ENCODE peak calls at places on chromosomes 13 and 19, in six cellular contexts. D, A, P, X, J and V are unnamed samples. For H3K4me1, the result is how much of the 10 kb centered on the place peaks cover.

GRCh38 chr19:24073807-24074206 is 13.2 kb upstream of the ZNF254 start:
- DNase-seq in D (no peak), A (no peak), P (no peak), X (no peak), J (no peak), V (no peak)

GRCh38 chr13:68176486-68176885 is 946.4 kb upstream of the PCDH9 start:
- DNase-seq in D (no peak), A (no peak), P (peak), X (no peak), J (no peak), V (no peak)

GRCh38 chr19:48329167-48329891 is 4.0 kb downstream of the EMP3 start:
- DNase-seq in D (no peak), A (no peak), P (peak), X (no peak), J (no peak), V (no peak)

GRCh38 chr13:26996965-26997752 is 174.5 kb downstream of the USP12 start:
- DNase-seq in D (no peak), A (no peak), P (no peak), X (no peak), J (no peak), V (no peak)

GRCh38 chr19:9848060-9848459 is 12.9 kb downstream of the PIN1 start:
- DNase-seq in D (no peak), A (no peak), P (no peak), X (no peak), J (no peak), V (no peak)

GRCh38 chr13:58318495-58319167 is 687.1 kb downstream of the PCDH17 start:
- DNase-seq in D (no peak), A (peak), P (no peak), X (no peak), J (no peak), V (no peak)

GRCh38 chr13:87084192-87084591 is 587.0 kb upstream of the SLITRK5 start:
- DNase-seq in D (no peak), A (no peak), P (no peak), X (no peak), J (no peak), V (no peak)

GRCh38 chr19:50159078-50159477 is 4.0 kb downstream of the IZUMO2 start:
- DNase-seq in D (no peak), A (no peak), P (no peak), X (no peak), J (no peak), V (no peak)

GRCh38 chr13:98026457-98026857 is 73.0 kb downstream of the IPO5 start:
- DNase-seq in D (no peak), A (no peak), P (peak), X (no peak), J (no peak), V (no peak)

GRCh38 chr19:37951816-37952210 is 44.8 kb downstream of the SIPA1L3 start:
- DNase-seq in D (no peak), A (no peak), P (no peak), X (no peak), J (no peak), V (no peak)

GRCh38 chr13:110017379-110017778 is 231.0 kb upstream of the IRS2 start:
- DNase-seq in D (no peak), A (no peak), P (peak), X (peak), J (no peak), V (no peak)

GRCh38 chr19:56748443-56748842 is 76.9 kb upstream of the ZNF835 start:
- DNase-seq in D (no peak), A (no peak), P (no peak), X (no peak), J (no peak), V (no peak)

GRCh38 chr19:2412449-2412848 is 14.9 kb downstream of the TIMM13 start:
- DNase-seq in D (no peak), A (no peak), P (no peak), X (no peak), J (no peak), V (no peak)

GRCh38 chr13:97946951-97947588 is 6.4 kb upstream of the IPO5 start:
- DNase-seq in D (no peak), A (no peak), P (peak), X (peak), J (no peak), V (no peak)

GRCh38 chr19:6800991-6801396 is 28.5 kb downstream of the VAV1 start:
- DNase-seq in D (no peak), A (no peak), P (peak), X (peak), J (no peak), V (no peak)

GRCh38 chr13:61954092-61954491 is 538.4 kb upstream of the PCDH20 start:
- DNase-seq in D (no peak), A (no peak), P (peak), X (no peak), J (no peak), V (no peak)

GRCh38 chr13:78241278-78241919 is 322.8 kb upstream of the EDNRB start:
- DNase-seq in D (no peak), A (no peak), P (peak), X (peak), J (no peak), V (no peak)

GRCh38 chr19:38705197-38706019 is 38.9 kb downstream of the CAPN12 start:
- DNase-seq in D (no peak), A (no peak), P (no peak), X (no peak), J (no peak), V (no peak)

GRCh38 chr13:49791214-49791752 is 1.2 kb downstream of the KPNA3 start:
- DNase-seq in D (no peak), A (no peak), P (peak), X (no peak), J (no peak), V (no peak)

GRCh38 chr13:76696370-76696769 is 189.8 kb downstream of the KCTD12 start:
- DNase-seq in D (no peak), A (no peak), P (peak), X (no peak), J (no peak), V (no peak)

GRCh38 chr13:39656325-39656677 is 839 bp downstream of the COG6 start:
- DNase-seq in D (no peak), A (no peak), P (peak), X (no peak), J (no peak), V (no peak)

GRCh38 chr13:35810286-35810685 is 320.9 kb downstream of the DCLK1 start:
- DNase-seq in D (no peak), A (no peak), P (no peak), X (no peak), J (no peak), V (no peak)

GRCh38 chr19:33448159-33448516 is 73.5 kb downstream of the PEPD start:
- DNase-seq in D (no peak), A (no peak), P (no peak), X (no peak), J (no peak), V (no peak)

GRCh38 chr19:531753-532571 is at the start of gene CDC34:
- DNase-seq in D (no peak), A (no peak), P (no peak), X (no peak), J (no peak), V (no peak)

GRCh38 chr13:64339373-64340063 is 2890.6 kb downstream of the PCDH9 start:
- DNase-seq in D (no peak), A (no peak), P (no peak), X (no peak), J (no peak), V (no peak)

GRCh38 chr13:77492982-77493381 is 42.5 kb upstream of the SCEL start:
- DNase-seq in D (no peak), A (no peak), P (no peak), X (no peak), J (no peak), V (no peak)

GRCh38 chr13:104357672-104358314 is 1291.6 kb upstream of the SLC10A2 start:
- DNase-seq in D (no peak), A (no peak), P (no peak), X (no peak), J (no peak), V (no peak)

GRCh38 chr19:46620267-46620666 is 4.6 kb downstream of the PTGIR start:
- DNase-seq in D (no peak), A (no peak), P (no peak), X (no peak), J (no peak), V (no peak)

GRCh38 chr19:46622118-46622446 is 2.8 kb downstream of the PTGIR start:
- DNase-seq in D (no peak), A (peak), P (no peak), X (no peak), J (no peak), V (no peak)

GRCh38 chr19:46618670-46619231 is 6.1 kb downstream of the PTGIR start:
- DNase-seq in D (no peak), A (peak), P (peak), X (no peak), J (no peak), V (no peak)

GRCh38 chr19:46621191-46622117 is 3.4 kb downstream of the PTGIR start:
- DNase-seq in D (no peak), A (peak), P (peak), X (no peak), J (no peak), V (no peak)

GRCh38 chr19:46620716-46621115 is 4.2 kb downstream of the PTGIR start:
- DNase-seq in D (no peak), A (peak), P (peak), X (no peak), J (no peak), V (no peak)
- H3K4me1 ChIP-seq in D (half or more), A (under half), P (under half), X (under half), J (under half), V (under half)

GRCh38 chr13:111856571-111856970 is 210.4 kb upstream of the SOX1 start:
- DNase-seq in D (no peak), A (no peak), P (no peak), X (no peak), J (no peak), V (no peak)
- TF ChIP-seq CTCF in D (no peak), A (no peak), P (no peak), X (no peak), J (no peak), V (no peak)

GRCh38 chr13:33277351-33277750 is 8.2 kb downstream of the STARD13 start:
- DNase-seq in D (no peak), A (no peak), P (no peak), X (no peak), J (no peak), V (no peak)
- H3K4me1 ChIP-seq in D (half or more), A (under half), P (under half), X (half or more), J (under half), V (under half)

DNA sequence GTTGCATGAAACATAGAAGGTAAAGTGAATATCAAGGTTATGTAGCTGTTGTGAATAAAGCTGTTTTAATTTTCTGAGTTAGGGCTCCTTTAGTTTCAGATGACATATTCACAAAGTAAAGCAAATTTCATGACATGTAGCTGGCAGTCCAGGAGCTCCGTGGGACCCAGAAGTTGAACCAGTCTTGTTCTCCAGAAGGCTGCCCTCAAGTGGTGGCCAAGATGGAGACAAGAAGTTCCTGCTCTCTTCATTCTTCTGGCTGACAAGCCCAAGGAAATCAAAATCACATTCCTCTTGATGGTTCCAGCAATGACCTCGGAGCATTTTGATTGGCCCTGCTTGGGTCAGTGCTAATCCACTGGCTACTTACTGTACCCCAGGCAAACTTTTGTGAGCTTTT is 128.7 kb downstream of the LIG4 start:
- DNase-seq in D (no peak), A (no peak), P (peak), X (no peak), J (no peak), V (no peak)
- TF ChIP-seq CTCF in D (no peak), A (no peak), P (peak), X (no peak), J (no peak), V (no peak)

GRCh38 chr19:18109363-18109730 is 11.8 kb downstream of the MAST3 start:
- DNase-seq in D (no peak), A (no peak), P (no peak), X (no peak), J (no peak), V (no peak)

GRCh38 chr19:18110833-18111232 is 13.3 kb downstream of the MAST3 start:
- DNase-seq in D (no peak), A (peak), P (no peak), X (no peak), J (no peak), V (peak)

GRCh38 chr19:18109731-18110671 is 12.4 kb downstream of the MAST3 start:
- DNase-seq in D (no peak), A (peak), P (no peak), X (no peak), J (peak), V (peak)

GRCh38 chr19:18107235-18108083 is 9.9 kb downstream of the MAST3 start:
- DNase-seq in D (no peak), A (no peak), P (no peak), X (no peak), J (no peak), V (peak)

GRCh38 chr19:18108897-18109296 is 11.3 kb downstream of the MAST3 start:
- DNase-seq in D (no peak), A (no peak), P (no peak), X (no peak), J (no peak), V (no peak)
- H3K4me1 ChIP-seq in D (under half), A (under half), P (under half), X (under half), J (under half), V (under half)

DNA sequence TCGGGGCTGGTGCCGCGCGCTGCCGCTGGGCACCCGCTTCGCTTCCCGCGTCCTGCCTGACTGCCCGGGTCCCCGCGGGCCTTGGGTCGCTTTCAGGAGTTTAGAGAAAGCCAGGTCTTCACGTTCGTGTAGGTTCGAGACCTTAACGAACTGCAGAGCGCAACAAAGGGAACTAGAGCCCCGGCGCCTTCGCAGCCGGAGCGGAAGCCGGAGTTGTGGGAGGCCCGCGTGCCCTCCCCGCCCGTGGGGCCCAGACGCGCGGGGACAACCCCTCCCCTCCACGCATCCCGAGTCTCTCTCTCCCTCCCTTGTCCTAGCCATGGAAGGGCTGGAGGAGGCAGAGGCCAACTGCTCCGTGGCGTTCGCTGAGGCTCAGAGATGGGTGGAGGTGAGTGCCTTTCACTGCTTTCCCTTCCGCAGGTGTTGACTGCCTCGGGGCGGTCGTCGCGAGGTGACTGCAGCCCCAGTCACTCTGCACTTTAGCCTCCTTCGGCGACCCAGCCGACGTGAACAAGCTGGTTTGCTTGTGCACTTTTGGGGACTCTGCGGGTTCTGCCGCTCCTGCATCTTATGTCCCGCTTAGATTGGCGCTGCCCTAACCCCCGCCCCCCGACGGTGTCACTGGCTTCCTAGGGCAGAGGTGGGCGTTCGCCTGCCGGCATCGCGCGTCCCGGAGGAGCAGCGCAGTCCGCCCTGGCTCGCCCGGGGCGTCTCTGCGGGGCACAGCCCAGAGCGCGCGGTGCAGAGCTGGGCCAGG is 387 bp downstream of the LMO7 start:
- DNase-seq in D (no peak), A (peak), P (peak), X (no peak), J (no peak), V (no peak)
- TF ChIP-seq CTCF in D (no peak), A (no peak), P (no peak), X (no peak), J (no peak), V (no peak)

GRCh38 chr19:40581531-40581930 is 4.9 kb downstream of the SHKBP1 start:
- DNase-seq in D (no peak), A (no peak), P (no peak), X (no peak), J (no peak), V (no peak)
- H3K4me1 ChIP-seq in D (under half), A (under half), P (under half), X (under half), J (under half), V (under half)

GRCh38 chr19:11659612-11660011 is 62.3 kb downstream of the ZNF627 start:
- DNase-seq in D (no peak), A (no peak), P (peak), X (no peak), J (no peak), V (no peak)
- TF ChIP-seq CTCF in D (no peak), A (no peak), P (peak), X (no peak), J (no peak), V (no peak)

DNA sequence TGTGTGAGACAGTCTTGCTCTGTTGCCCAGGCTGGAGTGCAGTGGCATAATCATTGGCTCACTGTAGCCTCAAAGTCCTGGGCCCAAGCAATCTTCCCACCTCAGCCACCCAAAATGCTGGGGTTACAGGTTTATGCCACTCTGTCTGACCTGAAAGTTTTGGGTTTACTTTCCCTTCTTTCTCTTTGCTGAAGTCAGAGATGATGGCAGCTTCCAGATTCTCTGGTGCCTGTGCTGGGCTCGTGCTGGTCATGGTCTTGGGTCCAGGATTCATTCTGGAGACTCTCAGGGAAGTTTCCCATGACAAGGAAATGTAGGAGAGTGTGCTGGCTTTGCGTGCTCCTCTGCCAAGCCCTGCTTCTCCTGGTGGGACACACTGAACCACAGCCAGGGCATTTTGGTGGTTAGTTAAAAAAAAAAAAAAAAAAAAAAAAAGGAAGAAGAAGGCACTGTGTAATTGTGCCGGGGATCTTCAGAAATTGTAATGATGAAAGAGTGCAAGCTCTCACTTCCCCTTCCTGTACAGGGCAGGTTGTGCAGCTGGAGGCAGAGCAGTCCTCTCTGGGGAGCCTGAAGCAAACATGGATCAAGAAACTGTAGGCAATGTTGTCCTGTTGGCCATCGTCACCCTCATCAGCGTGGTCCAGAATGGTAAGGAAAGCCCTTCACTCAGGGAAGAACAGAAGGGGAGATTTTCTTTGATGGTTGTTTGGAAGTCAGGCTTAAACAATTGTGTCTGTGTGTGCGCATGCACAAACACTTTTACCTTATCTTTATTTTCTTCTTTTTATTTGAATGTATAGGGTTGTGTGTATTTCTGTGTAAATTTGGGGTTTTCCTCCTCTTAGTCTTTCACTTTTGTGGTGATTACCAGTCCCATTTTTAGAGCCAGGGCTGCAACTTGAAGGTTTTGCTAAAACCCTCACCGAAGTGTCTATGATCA is at the start of gene ALOX5AP:
- DNase-seq in D (no peak), A (no peak), P (no peak), X (no peak), J (no peak), V (no peak)
- H3K4me1 ChIP-seq in D (under half), A (under half), P (under half), X (under half), J (under half), V (under half)

GRCh38 chr19:31054430-31054829 is 294.8 kb downstream of the TSHZ3 start:
- DNase-seq in D (no peak), A (no peak), P (peak), X (peak), J (peak), V (no peak)
- TF ChIP-seq CTCF in D (no peak), A (no peak), P (peak), X (peak), J (no peak), V (no peak)